ENCODE peak calls at places on chromosomes 3 and 15, in ten cellular contexts. R, T, B, U, Q, F, H, L, I and J are unnamed samples.

GRCh38 chr3:66348696-66349095 is 127.9 kb downstream of the SLC25A26 start:
- DNase-seq in R (no peak), T (no peak), B (no peak), U (no peak), Q (no peak), F (no peak), H (no peak), L (no peak), I (no peak), J (peak)

GRCh38 chr15:101089579-101090459 is 162.0 kb downstream of the CHSY1 start:
- DNase-seq in R (no peak), T (no peak), B (no peak), U (no peak), Q (no peak), F (no peak), H (no peak), L (no peak), I (no peak), J (no peak)

GRCh38 chr3:33103480-33103879 is 6.5 kb upstream of the GLB1 start:
- DNase-seq in R (no peak), T (no peak), B (no peak), U (no peak), Q (no peak), F (no peak), H (no peak), L (no peak), I (no peak), J (no peak)

GRCh38 chr15:98889930-98890695 is 117.5 kb downstream of the PGPEP1L start:
- DNase-seq in R (no peak), T (peak), B (no peak), U (no peak), Q (no peak), F (no peak), H (no peak), L (peak), I (no peak), J (no peak)

GRCh38 chr15:51888593-51889195 is 59.2 kb downstream of the TMOD3 start:
- DNase-seq in R (no peak), T (no peak), B (no peak), U (no peak), Q (no peak), F (no peak), H (no peak), L (no peak), I (peak), J (no peak)

GRCh38 chr3:170044795-170045244 is 7.0 kb downstream of the GPR160 start:
- DNase-seq in R (no peak), T (no peak), B (no peak), U (no peak), Q (no peak), F (no peak), H (no peak), L (no peak), I (peak), J (no peak)

GRCh38 chr3:184320099-184320445 is 5.7 kb downstream of the EIF4G1 start:
- DNase-seq in R (peak), T (peak), B (peak), U (peak), Q (peak), F (peak), H (no peak), L (peak), I (no peak), J (peak)

GRCh38 chr3:188683032-188683491 is 488.7 kb upstream of the TPRG1 start:
- DNase-seq in R (no peak), T (no peak), B (no peak), U (peak), Q (no peak), F (no peak), H (no peak), L (peak), I (peak), J (peak)

GRCh38 chr3:134992180-134992579 is 197.1 kb downstream of the EPHB1 start:
- DNase-seq in R (no peak), T (no peak), B (no peak), U (no peak), Q (no peak), F (no peak), H (no peak), L (no peak), I (no peak), J (no peak)

GRCh38 chr3:81886081-81886480 is 124.6 kb upstream of the GBE1 start:
- DNase-seq in R (no peak), T (no peak), B (no peak), U (no peak), Q (no peak), F (no peak), H (no peak), L (no peak), I (no peak), J (no peak)

GRCh38 chr3:197736010-197736490 is 654 bp downstream of the RUBCN start:
- DNase-seq in R (no peak), T (no peak), B (no peak), U (peak), Q (no peak), F (no peak), H (no peak), L (no peak), I (peak), J (peak)

GRCh38 chr15:71262599-71262998 is 147.3 kb downstream of the THSD4 start:
- DNase-seq in R (no peak), T (no peak), B (no peak), U (no peak), Q (no peak), F (no peak), H (no peak), L (no peak), I (no peak), J (no peak)
- TF ChIP-seq CTCF in R (no peak), T (no peak), B (no peak), U (no peak), Q (no peak), F (no peak), H (no peak), L (no peak), I (no peak), J (no peak)

GRCh38 chr3:62109534-62109933 is 263.8 kb downstream of the FEZF2 start:
- DNase-seq in R (no peak), T (peak), B (no peak), U (peak), Q (no peak), F (peak), H (no peak), L (peak), I (no peak), J (no peak)
- TF ChIP-seq CTCF in R (no peak), T (peak), B (no peak), U (no peak), Q (no peak), F (peak), H (no peak), L (peak), I (no peak), J (no peak)

GRCh38 chr3:61565569-61565968 is 4.2 kb downstream of the PTPRG start:
- DNase-seq in R (no peak), T (no peak), B (no peak), U (no peak), Q (no peak), F (no peak), H (no peak), L (no peak), I (no peak), J (no peak)

GRCh38 chr3:61562810-61563613 is 1.6 kb downstream of the PTPRG start:
- DNase-seq in R (no peak), T (no peak), B (no peak), U (peak), Q (peak), F (peak), H (no peak), L (no peak), I (no peak), J (peak)

GRCh38 chr3:61562042-61562809 is 855 bp downstream of the PTPRG start:
- DNase-seq in R (no peak), T (peak), B (no peak), U (no peak), Q (peak), F (no peak), H (no peak), L (no peak), I (no peak), J (peak)

GRCh38 chr3:61563614-61564404 is 2.4 kb downstream of the PTPRG start:
- DNase-seq in R (no peak), T (no peak), B (no peak), U (no peak), Q (peak), F (no peak), H (no peak), L (no peak), I (no peak), J (peak)

GRCh38 chr3:61564405-61565059 is 3.2 kb downstream of the PTPRG start:
- DNase-seq in R (peak), T (peak), B (peak), U (peak), Q (peak), F (peak), H (no peak), L (peak), I (peak), J (peak)
- TF ChIP-seq CTCF in R (peak), T (peak), B (peak), U (peak), Q (peak), F (peak), H (peak), L (peak), I (peak), J (peak)

DNA sequence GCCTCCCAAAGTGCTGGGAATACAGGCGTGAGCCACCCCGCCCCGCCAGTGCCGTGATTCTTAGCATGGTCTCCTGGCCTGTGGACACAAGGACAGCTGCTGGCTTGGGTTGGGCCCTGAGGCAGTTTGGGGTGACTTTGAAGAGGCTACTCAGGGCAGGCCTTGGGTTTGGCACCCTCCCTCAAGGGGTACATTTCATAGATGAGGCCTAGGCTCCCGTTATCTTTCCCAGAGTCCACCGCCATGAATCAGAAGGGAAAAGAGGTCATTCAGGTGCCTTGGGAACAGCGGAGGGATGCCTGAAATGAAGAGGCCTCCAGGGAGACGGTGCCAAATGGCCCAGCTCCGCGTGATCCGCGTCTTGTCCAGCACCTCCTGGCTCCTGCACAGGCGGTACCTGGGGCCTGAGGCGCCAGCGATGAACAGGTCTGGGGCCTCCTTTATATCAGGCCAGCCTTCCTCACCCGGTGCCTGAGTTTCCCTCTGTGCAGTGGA is 9.3 kb downstream of the GNAI2 start:
- DNase-seq in R (no peak), T (no peak), B (no peak), U (no peak), Q (no peak), F (no peak), H (no peak), L (no peak), I (no peak), J (no peak)
- TF ChIP-seq CTCF in R (no peak), T (no peak), B (no peak), U (no peak), Q (no peak), F (no peak), H (no peak), L (no peak), I (no peak), J (no peak)

GRCh38 chr15:70096975-70097336 is 761 bp downstream of the TLE3 start:
- DNase-seq in R (no peak), T (peak), B (no peak), U (no peak), Q (no peak), F (no peak), H (no peak), L (no peak), I (peak), J (peak)

GRCh38 chr15:70095387-70096214 is 2.1 kb downstream of the TLE3 start:
- DNase-seq in R (no peak), T (no peak), B (no peak), U (peak), Q (no peak), F (no peak), H (no peak), L (no peak), I (peak), J (peak)

GRCh38 chr15:70097337-70098169 is at the start of gene TLE3:
- DNase-seq in R (peak), T (peak), B (peak), U (peak), Q (peak), F (peak), H (peak), L (peak), I (peak), J (peak)

GRCh38 chr15:70094690-70095311 is 2.9 kb downstream of the TLE3 start:
- DNase-seq in R (no peak), T (no peak), B (no peak), U (peak), Q (no peak), F (no peak), H (no peak), L (no peak), I (no peak), J (no peak)

DNA sequence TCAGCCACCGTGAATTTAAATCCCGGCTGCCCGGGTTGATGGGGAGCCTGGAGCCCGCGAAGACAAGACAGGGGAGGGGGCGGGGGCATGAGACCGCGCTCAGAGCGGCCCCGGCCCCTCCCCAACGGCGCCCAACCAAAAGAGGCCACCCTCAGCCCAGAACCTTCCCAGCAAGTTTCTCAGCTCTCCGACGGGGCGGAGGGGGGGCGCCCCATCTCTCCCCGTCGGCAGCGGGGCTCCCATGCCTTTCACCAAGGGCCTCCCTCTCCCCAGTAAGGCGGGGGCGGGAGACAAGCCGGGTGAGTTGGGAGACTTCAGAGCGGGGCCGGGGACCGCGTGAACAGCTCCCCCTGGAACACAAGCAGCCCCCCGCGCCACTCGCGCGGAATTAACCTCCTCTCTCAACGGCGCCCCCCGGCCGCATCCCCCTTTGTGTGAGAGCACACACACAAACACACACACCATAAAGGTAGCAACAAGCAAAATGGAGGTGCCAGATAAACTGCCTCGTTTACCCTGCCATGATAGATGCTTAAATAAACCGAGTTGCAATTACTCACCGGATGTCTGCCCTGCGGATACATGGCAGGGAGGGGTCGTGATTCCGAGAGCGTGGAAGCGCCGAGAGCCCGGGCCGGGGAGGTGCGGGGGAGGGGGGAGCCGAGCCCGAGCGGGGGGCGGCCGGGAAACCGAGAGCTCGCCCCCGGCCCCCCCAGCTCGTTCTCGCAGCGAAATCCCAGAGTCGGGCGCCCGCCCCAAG is 1.3 kb downstream of the TLE3 start:
- DNase-seq in R (peak), T (peak), B (no peak), U (peak), Q (no peak), F (no peak), H (no peak), L (no peak), I (peak), J (peak)
- TF ChIP-seq CTCF in R (no peak), T (no peak), B (no peak), U (peak), Q (no peak), F (no peak), H (peak), L (no peak), I (no peak), J (no peak)